ENCODE peak calls at places on chromosome 12, in four cellular contexts. One of them, this sample, is unnamed.

GRCh38 chr12:77167801-77168200 is 102.4 kb upstream of the E2F7 start:
- DNase-seq in GM12878: no peak
- DNase-seq in K562: no peak
- DNase-seq in HL-60: no peak
- DNase-seq in this sample: no peak

GRCh38 chr12:119302334-119303132 is 32.0 kb upstream of the CCDC60 start:
- DNase-seq in GM12878: no peak
- DNase-seq in K562: no peak
- DNase-seq in HL-60: no peak
- DNase-seq in this sample: no peak

GRCh38 chr12:132219323-132219722 is 75.1 kb downstream of the NOC4L start:
- DNase-seq in GM12878: no peak
- DNase-seq in K562: no peak
- DNase-seq in HL-60: no peak
- DNase-seq in this sample: no peak

GRCh38 chr12:46518184-46518583 is 145.6 kb upstream of the SLC38A2 start:
- DNase-seq in GM12878: no peak
- DNase-seq in K562: no peak
- DNase-seq in HL-60: no peak
- DNase-seq in this sample: no peak

GRCh38 chr12:13257356-13257875 is 60.9 kb downstream of the EMP1 start:
- DNase-seq in GM12878: no peak
- DNase-seq in K562: no peak
- DNase-seq in HL-60: no peak
- DNase-seq in this sample: no peak

GRCh38 chr12:795305-795704 is 42.9 kb downstream of the WNK1 start:
- DNase-seq in GM12878: no peak
- DNase-seq in K562: no peak
- DNase-seq in HL-60: no peak
- DNase-seq in this sample: no peak

GRCh38 chr12:120709976-120710804 is at the start of gene UNC119B:
- DNase-seq in GM12878: no peak
- DNase-seq in K562: peak
- DNase-seq in HL-60: peak
- DNase-seq in this sample: peak

GRCh38 chr12:8156845-8157244 is at the start of gene ZNF705A:
- DNase-seq in GM12878: no peak
- DNase-seq in K562: no peak
- DNase-seq in HL-60: peak
- DNase-seq in this sample: no peak

GRCh38 chr12:14913381-14913781 is 25.0 kb downstream of the ERP27 start:
- DNase-seq in GM12878: no peak
- DNase-seq in K562: no peak
- DNase-seq in HL-60: no peak
- DNase-seq in this sample: no peak

GRCh38 chr12:120979862-120980696 is 1.7 kb downstream of the HNF1A start:
- DNase-seq in GM12878: no peak
- DNase-seq in K562: no peak
- DNase-seq in HL-60: no peak
- DNase-seq in this sample: no peak

GRCh38 chr12:69069479-69069878 is 136.5 kb upstream of the CPM start:
- DNase-seq in GM12878: no peak
- DNase-seq in K562: no peak
- DNase-seq in HL-60: no peak
- DNase-seq in this sample: no peak

GRCh38 chr12:4388032-4388431 is 8.5 kb upstream of the FGF23 start:
- DNase-seq in GM12878: no peak
- DNase-seq in K562: peak
- DNase-seq in HL-60: no peak
- DNase-seq in this sample: no peak

GRCh38 chr12:120368789-120369475 is at the start of gene MSI1:
- DNase-seq in GM12878: no peak
- DNase-seq in K562: no peak
- DNase-seq in HL-60: no peak
- DNase-seq in this sample: no peak

GRCh38 chr12:27870939-27871338 is 90.9 kb upstream of the MANSC4 start:
- DNase-seq in GM12878: no peak
- DNase-seq in K562: no peak
- DNase-seq in HL-60: no peak
- DNase-seq in this sample: no peak

GRCh38 chr12:27866382-27867101 is 86.5 kb upstream of the MANSC4 start:
- DNase-seq in GM12878: no peak
- DNase-seq in K562: peak
- DNase-seq in HL-60: no peak
- DNase-seq in this sample: no peak

GRCh38 chr12:27869567-27869966 is 89.5 kb upstream of the MANSC4 start:
- DNase-seq in GM12878: no peak
- DNase-seq in K562: peak
- DNase-seq in HL-60: no peak
- DNase-seq in this sample: no peak

GRCh38 chr12:27865421-27865820 is 85.4 kb upstream of the MANSC4 start:
- DNase-seq in GM12878: no peak
- DNase-seq in K562: peak
- DNase-seq in HL-60: no peak
- DNase-seq in this sample: no peak

DNA sequence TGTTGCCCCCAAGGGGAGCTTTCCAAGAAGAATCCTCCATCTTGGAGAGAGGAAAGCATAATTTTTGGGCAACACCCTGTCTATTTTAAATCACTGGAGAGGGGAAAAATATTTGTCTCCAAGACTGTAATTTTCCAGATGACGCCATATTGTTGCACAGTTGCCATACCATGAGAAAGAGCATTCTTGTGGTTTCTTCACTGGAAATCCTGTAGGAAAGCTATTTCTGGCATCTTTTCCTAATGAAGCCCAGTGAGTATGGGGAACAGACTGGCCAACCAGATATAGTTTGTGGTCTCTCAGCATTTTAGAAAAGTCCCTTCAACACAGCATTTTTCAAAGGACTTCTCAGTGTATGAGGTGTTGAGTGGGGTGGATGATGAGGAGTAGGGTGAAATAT is 88.1 kb upstream of the MANSC4 start:
- DNase-seq in GM12878: no peak
- DNase-seq in K562: no peak
- DNase-seq in HL-60: no peak
- DNase-seq in this sample: no peak
- TF ChIP-seq SPI1 in GM12878: no peak
- TF ChIP-seq SPI1 in K562: no peak
- TF ChIP-seq SPI1 in HL-60: no peak
- TF ChIP-seq SPI1 in this sample: no peak

DNA sequence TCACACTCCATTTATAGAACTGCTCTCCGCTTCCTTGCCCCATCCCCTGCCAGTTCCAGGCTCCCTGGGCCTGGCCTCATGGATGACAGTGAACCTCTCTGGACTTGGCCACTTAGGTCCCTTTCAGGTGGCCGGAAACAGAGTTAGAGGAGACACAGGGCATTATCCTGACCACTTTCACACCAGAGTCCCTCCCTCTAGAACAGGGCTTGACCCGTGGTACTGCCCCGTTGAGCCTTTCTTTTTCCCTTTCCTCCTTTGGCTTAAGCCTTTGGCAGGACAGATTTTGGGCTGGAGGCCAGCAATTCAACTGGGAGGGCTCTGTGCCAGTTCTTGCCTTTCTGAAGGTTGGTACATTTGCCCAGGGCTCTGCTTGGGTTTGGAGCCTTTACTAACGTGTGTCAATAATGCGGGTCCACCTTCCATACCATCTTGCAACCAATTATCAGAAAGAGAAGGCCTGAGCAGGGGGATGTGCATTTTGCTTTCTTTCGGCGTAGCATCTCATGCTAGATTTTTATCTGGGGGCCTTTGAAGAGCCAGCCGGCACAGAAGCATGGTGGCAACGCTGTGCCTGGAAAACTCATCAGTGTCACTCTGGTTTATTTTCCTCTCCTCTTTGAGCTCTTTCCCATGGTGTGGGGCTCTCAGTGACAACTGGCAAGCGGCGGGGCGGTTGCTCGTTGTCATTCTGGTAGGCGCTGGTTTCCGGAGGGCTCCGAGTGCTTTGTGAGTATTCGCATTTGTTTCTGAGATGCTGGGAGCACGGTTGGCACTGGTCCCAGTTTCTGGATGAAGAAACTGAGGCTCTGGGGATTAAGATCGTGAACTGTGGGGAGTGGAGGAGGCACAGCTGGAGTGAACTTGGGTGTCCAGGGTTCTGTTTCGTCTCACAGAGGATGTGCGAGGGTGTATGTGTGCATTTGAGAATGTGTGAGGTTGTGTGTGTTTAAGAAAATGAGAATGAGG is 23.0 kb downstream of the TPCN1 start:
- DNase-seq in GM12878: no peak
- DNase-seq in K562: no peak
- DNase-seq in HL-60: no peak
- DNase-seq in this sample: no peak
- TF ChIP-seq SPI1 in GM12878: no peak
- TF ChIP-seq SPI1 in K562: no peak
- TF ChIP-seq SPI1 in HL-60: no peak
- TF ChIP-seq SPI1 in this sample: no peak

DNA sequence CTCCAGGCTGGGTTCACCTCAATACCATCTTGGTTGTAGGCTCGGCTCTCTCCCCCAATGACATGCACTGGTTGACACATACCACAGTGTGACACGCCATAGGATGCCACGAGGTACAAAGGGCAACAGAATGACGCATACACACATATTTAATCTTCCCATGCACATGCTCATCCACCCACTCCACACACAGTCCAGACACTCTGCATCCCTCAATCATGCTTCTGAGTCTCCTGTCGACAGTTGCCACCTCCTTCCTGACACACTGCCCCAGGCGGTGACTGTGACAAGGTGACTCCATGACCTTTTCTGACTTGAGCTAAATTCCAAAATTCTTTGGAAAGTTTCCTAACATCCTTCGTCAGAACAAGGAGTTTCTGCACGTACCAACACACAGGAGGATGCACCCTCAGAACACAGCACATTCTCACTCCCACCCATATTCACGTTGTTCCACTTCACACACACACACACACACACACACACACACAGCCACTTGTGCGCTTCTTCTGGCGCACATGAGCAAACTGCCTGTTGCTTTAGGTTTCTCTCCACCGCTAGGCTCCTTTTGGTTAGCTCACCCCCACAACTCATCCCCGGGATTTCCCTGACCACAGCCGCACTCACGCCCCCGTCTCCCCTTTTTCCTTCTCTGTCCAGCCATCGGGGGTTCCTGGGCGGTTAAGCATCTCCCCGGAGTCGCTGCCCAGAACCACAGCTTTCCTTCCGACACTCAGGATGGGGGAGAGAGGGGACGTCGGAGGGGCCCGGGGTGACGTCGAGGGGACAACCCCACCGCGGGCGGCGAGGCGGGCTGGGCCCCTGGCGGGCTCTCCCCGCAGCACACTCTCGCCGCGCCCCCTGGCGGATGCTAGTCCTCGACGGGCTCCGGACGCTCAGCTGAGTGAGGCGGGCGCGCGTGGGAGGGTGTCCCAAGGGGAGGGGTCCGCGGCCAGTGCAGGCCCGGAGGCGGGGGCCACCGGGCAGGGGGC is 536 bp upstream of the WNT1 start:
- DNase-seq in GM12878: no peak
- DNase-seq in K562: peak
- DNase-seq in HL-60: peak
- DNase-seq in this sample: no peak
- TF ChIP-seq SPI1 in GM12878: no peak
- TF ChIP-seq SPI1 in K562: no peak
- TF ChIP-seq SPI1 in HL-60: no peak
- TF ChIP-seq SPI1 in this sample: no peak

GRCh38 chr12:78865297-78865955 is 852 bp downstream of the SYT1 start:
- DNase-seq in GM12878: no peak
- DNase-seq in K562: no peak
- DNase-seq in HL-60: no peak
- DNase-seq in this sample: no peak
- TF ChIP-seq SPI1 in GM12878: no peak
- TF ChIP-seq SPI1 in K562: no peak
- TF ChIP-seq SPI1 in HL-60: no peak
- TF ChIP-seq SPI1 in this sample: no peak

DNA sequence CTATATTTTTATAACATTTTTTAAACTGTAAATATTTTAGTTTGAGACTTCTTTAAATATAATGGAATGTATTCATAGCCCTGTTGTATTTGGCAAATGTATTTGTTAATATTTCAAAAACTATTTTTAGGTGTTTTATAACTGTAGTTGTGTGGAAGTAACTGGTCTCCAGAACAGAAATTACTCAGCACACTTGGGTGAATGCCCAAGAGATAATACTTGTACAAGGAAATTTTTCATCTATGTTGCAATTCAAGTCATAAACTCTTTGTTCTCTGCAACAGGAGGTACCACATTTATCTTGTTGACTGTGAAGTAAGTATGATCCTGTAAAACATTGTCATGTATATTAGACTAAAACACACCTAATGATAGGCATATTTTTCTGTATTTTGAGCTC is 72.8 kb downstream of the SLCO1B3 start:
- DNase-seq in GM12878: no peak
- DNase-seq in K562: no peak
- DNase-seq in HL-60: no peak
- DNase-seq in this sample: no peak
- TF ChIP-seq SPI1 in GM12878: no peak
- TF ChIP-seq SPI1 in K562: no peak
- TF ChIP-seq SPI1 in HL-60: no peak
- TF ChIP-seq SPI1 in this sample: no peak

DNA sequence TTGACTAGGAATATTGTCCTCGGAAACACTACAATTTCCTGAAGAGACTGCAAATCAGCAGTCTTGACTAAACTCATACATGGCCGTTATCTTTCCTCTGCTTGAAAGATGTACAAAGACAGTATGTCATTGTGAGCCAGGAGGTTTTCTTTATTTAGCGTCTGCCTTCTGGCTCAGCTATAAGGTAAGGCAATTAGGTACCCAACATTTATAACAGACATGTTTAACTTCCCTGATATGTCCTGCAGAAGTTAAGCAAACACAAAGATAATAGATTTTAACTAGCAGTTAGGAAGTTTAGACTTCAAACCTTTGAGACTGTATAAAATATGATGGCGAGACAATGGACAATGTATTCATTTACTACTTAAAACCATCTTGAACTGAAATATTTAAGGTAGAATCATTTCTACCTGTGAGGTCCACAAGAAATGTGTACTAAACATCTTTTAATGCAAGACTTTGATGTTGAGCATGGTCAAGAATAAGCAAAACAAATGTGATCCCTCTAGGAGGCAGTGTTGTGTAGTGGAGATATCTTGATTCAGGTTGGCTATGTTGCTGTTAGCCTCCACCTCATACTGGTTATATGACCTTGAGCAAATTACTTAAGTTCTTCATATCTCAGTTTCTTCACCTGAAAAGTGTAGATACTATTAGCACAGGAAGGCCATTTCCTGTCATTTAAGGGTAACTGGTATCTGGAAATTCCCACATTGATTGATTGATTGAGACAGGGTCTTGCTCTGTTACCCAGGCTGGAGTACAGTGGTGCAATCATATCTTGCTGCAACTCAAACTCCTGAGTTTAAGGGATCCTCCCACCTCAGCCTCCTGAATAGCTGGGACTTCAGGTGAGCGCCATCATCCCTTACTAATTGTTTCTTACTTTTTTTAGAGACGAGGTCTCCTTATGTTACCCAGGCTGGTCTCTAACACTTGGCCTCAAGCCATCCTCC is 96.3 kb upstream of the EEA1 start:
- DNase-seq in GM12878: peak
- DNase-seq in K562: peak
- DNase-seq in HL-60: peak
- DNase-seq in this sample: no peak
- TF ChIP-seq SPI1 in GM12878: no peak
- TF ChIP-seq SPI1 in K562: no peak
- TF ChIP-seq SPI1 in HL-60: no peak
- TF ChIP-seq SPI1 in this sample: no peak